ENCODE peak calls at places on chromosomes 5 and 9, in seven cellular contexts. Z is PC-3; T is Peyer's patch; N is colonic mucosa; P is CD8-positive, alpha-beta memory T cell; G is mesendoderm; Y is body of pancreas. C is an unnamed sample. For H3K36me3, the result is how much of the 10 kb centered on the place peaks cover.

GRCh38 chr5:136686192-136686872 is 321.0 kb upstream of the TRPC7 start:
- DNase-seq in Z (peak), T (no peak), N (no peak), P (no peak), G (peak), Y (no peak), C (no peak)

GRCh38 chr5:935510-936084 is 42.9 kb downstream of the TRIP13 start:
- DNase-seq in Z (no peak), T (no peak), N (no peak), P (no peak), G (no peak), Y (no peak), C (no peak)

GRCh38 chr9:129307227-129307970 is 129.3 kb upstream of the IER5L start:
- DNase-seq in Z (no peak), T (no peak), N (no peak), P (no peak), G (no peak), Y (no peak), C (no peak)

GRCh38 chr5:1815881-1816292 is 14.7 kb downstream of the NDUFS6 start:
- DNase-seq in Z (no peak), T (no peak), N (no peak), P (no peak), G (no peak), Y (no peak), C (no peak)

GRCh38 chr5:82821978-82822927 is 254.9 kb downstream of the TMEM167A start:
- DNase-seq in Z (peak), T (no peak), N (no peak), P (no peak), G (peak), Y (no peak), C (no peak)

GRCh38 chr5:136979131-136979530 is 520.0 kb downstream of the SPOCK1 start:
- DNase-seq in Z (no peak), T (no peak), N (no peak), P (no peak), G (no peak), Y (no peak), C (no peak)

GRCh38 chr5:90855296-90855990 is 296.8 kb downstream of the ADGRV1 start:
- DNase-seq in Z (no peak), T (no peak), N (no peak), P (no peak), G (peak), Y (no peak), C (no peak)

GRCh38 chr9:36603006-36603405 is 30.3 kb downstream of the MELK start:
- DNase-seq in Z (no peak), T (no peak), N (no peak), P (no peak), G (no peak), Y (no peak), C (no peak)

GRCh38 chr5:2762744-2763532 is 11.5 kb upstream of the IRX2 start:
- DNase-seq in Z (no peak), T (no peak), N (no peak), P (no peak), G (no peak), Y (no peak), C (no peak)

GRCh38 chr5:103364074-103364473 is 105.5 kb downstream of the MACIR start:
- DNase-seq in Z (peak), T (no peak), N (no peak), P (no peak), G (no peak), Y (no peak), C (no peak)

GRCh38 chr9:16085167-16085718 is 532.4 kb downstream of the CCDC171 start:
- DNase-seq in Z (no peak), T (no peak), N (no peak), P (no peak), G (no peak), Y (peak), C (no peak)

DNA sequence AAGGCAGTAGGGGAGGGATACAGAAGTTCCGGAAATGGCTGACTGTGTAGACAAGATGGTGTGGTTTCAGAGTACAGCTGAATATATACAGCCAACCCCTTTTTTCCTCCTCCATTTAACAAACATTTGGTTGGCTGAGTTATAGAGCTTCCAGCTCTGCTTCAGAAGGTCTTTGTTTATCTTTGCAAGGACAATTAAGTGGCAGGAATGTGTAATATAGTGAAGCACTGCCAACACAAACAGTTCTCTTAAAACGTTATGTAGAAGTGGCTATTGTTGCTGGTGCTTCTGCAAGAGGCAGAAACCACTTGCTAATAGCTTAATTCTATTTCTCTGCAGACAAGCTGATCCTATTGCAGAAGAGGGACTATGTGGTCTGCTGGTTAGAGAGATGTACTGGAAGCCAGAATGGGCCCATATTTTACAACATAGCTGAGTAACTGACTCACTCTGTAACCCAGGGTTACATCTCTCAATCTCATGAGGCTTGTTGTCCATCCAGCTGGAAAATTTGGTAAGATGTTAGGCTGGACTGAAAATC is 62.7 kb upstream of the OSMR start:
- DNase-seq in Z (peak), T (no peak), N (no peak), P (no peak), G (peak), Y (peak), C (no peak)
- H3K27ac ChIP-seq in Z (peak), T (peak), N (no peak), P (no peak), G (no peak), Y (peak), C (no peak)

GRCh38 chr9:137748741-137749140 is 128.8 kb upstream of the CACNA1B start:
- DNase-seq in Z (no peak), T (no peak), N (no peak), P (no peak), G (no peak), Y (no peak), C (no peak)

GRCh38 chr9:137750007-137750406 is 127.6 kb upstream of the CACNA1B start:
- DNase-seq in Z (no peak), T (no peak), N (no peak), P (no peak), G (no peak), Y (no peak), C (no peak)

GRCh38 chr9:137749511-137749910 is 128.1 kb upstream of the CACNA1B start:
- DNase-seq in Z (no peak), T (no peak), N (no peak), P (no peak), G (no peak), Y (no peak), C (no peak)

GRCh38 chr9:137751616-137752015 is 126.0 kb upstream of the CACNA1B start:
- DNase-seq in Z (no peak), T (no peak), N (no peak), P (no peak), G (no peak), Y (no peak), C (no peak)

GRCh38 chr9:137750563-137750962 is 127.0 kb upstream of the CACNA1B start:
- DNase-seq in Z (no peak), T (no peak), N (no peak), P (no peak), G (no peak), Y (no peak), C (no peak)
- H3K36me3 ChIP-seq in Z (under half), T (under half), N (under half), P (under half), G (under half), Y (under half), C (under half)

GRCh38 chr5:149791881-149792280 is 61.8 kb downstream of the PPARGC1B start:
- DNase-seq in Z (no peak), T (no peak), N (peak), P (no peak), G (no peak), Y (no peak), C (no peak)
- H3K27ac ChIP-seq in Z (no peak), T (no peak), N (peak), P (no peak), G (no peak), Y (no peak), C (no peak)

GRCh38 chr5:62522811-62523210 is 55.8 kb upstream of the LRRC70 start:
- DNase-seq in Z (no peak), T (no peak), N (no peak), P (no peak), G (no peak), Y (no peak), C (no peak)
- H3K36me3 ChIP-seq in Z (under half), T (under half), N (under half), P (under half), G (under half), Y (under half), C (under half)

GRCh38 chr5:147445093-147445492 is 64.8 kb downstream of the DPYSL3 start:
- DNase-seq in Z (no peak), T (no peak), N (no peak), P (no peak), G (no peak), Y (no peak), C (no peak)

GRCh38 chr5:147445951-147446350 is 63.9 kb downstream of the DPYSL3 start:
- DNase-seq in Z (no peak), T (no peak), N (no peak), P (no peak), G (no peak), Y (no peak), C (no peak)

GRCh38 chr5:147441191-147441695 is 68.6 kb downstream of the DPYSL3 start:
- DNase-seq in Z (no peak), T (no peak), N (no peak), P (no peak), G (no peak), Y (no peak), C (no peak)

GRCh38 chr5:147439253-147439652 is 70.6 kb downstream of the DPYSL3 start:
- DNase-seq in Z (no peak), T (no peak), N (no peak), P (no peak), G (no peak), Y (no peak), C (no peak)

GRCh38 chr5:147442134-147442726 is 67.6 kb downstream of the DPYSL3 start:
- DNase-seq in Z (no peak), T (no peak), N (no peak), P (no peak), G (no peak), Y (no peak), C (no peak)
- H3K27ac ChIP-seq in Z (no peak), T (no peak), N (no peak), P (no peak), G (no peak), Y (no peak), C (no peak)

GRCh38 chr5:29990681-29991080 is 1202.8 kb upstream of the CDH6 start:
- DNase-seq in Z (no peak), T (no peak), N (no peak), P (no peak), G (no peak), Y (no peak), C (no peak)
- H3K36me3 ChIP-seq in Z (under half), T (under half), N (under half), P (under half), G (under half), Y (under half), C (under half)

GRCh38 chr5:53944981-53945380 is 365.4 kb downstream of the ARL15 start:
- DNase-seq in Z (no peak), T (no peak), N (no peak), P (no peak), G (peak), Y (no peak), C (no peak)

GRCh38 chr5:53943938-53944337 is 366.4 kb downstream of the ARL15 start:
- DNase-seq in Z (no peak), T (no peak), N (no peak), P (no peak), G (no peak), Y (no peak), C (no peak)

GRCh38 chr5:53946405-53947100 is 363.8 kb downstream of the ARL15 start:
- DNase-seq in Z (no peak), T (no peak), N (no peak), P (no peak), G (no peak), Y (no peak), C (no peak)

GRCh38 chr5:53937467-53937866 is 372.9 kb downstream of the ARL15 start:
- DNase-seq in Z (no peak), T (no peak), N (no peak), P (no peak), G (no peak), Y (no peak), C (no peak)

GRCh38 chr5:53942724-53943123 is 367.6 kb downstream of the ARL15 start:
- DNase-seq in Z (no peak), T (no peak), N (no peak), P (no peak), G (peak), Y (peak), C (no peak)
- H3K27ac ChIP-seq in Z (no peak), T (no peak), N (no peak), P (no peak), G (no peak), Y (no peak), C (no peak)

GRCh38 chr5:177198738-177199137 is 65.2 kb downstream of the NSD1 start:
- DNase-seq in Z (no peak), T (no peak), N (no peak), P (no peak), G (no peak), Y (no peak), C (peak)

GRCh38 chr5:177189965-177190364 is 56.4 kb downstream of the NSD1 start:
- DNase-seq in Z (no peak), T (no peak), N (no peak), P (no peak), G (no peak), Y (no peak), C (no peak)

GRCh38 chr5:177194278-177194677 is 60.7 kb downstream of the NSD1 start:
- DNase-seq in Z (peak), T (no peak), N (no peak), P (no peak), G (peak), Y (no peak), C (no peak)

GRCh38 chr5:177195307-177195952 is 61.9 kb downstream of the NSD1 start:
- DNase-seq in Z (no peak), T (no peak), N (no peak), P (no peak), G (peak), Y (no peak), C (no peak)
- H3K36me3 ChIP-seq in Z (under half), T (under half), N (under half), P (under half), G (under half), Y (under half), C (half or more)

GRCh38 chr5:5752844-5753243 is 330.4 kb downstream of the ICE1 start:
- DNase-seq in Z (no peak), T (peak), N (no peak), P (no peak), G (no peak), Y (no peak), C (no peak)
- H3K27ac ChIP-seq in Z (no peak), T (peak), N (no peak), P (no peak), G (no peak), Y (no peak), C (no peak)

DNA sequence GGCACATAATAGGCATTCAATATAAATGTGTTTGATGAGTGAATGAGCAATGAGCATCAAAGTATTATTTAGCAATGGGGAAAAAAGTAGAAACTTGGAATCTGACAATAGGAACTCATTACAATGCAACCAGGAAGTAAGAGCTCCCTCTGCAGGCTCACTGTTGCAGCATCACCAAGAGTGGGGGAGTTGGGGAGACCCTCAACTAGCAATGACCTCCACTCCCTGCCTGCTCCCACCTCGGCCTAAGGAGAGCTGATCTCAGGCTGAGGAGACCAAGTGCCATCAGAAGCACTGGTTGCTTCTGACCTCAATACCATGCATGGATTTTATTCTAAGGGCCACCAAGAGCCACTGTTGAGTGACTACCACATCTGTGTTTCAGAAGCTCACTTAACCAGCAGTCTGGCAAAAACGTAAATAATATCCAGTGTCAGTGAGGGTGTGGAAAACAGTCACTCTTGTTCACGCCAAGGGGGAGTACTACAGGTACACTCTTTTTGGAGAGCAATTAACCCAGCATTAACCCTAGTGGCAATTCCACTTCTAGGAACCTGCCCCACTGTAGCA is 8.0 kb downstream of the VDAC1 start:
- DNase-seq in Z (peak), T (no peak), N (no peak), P (no peak), G (peak), Y (no peak), C (no peak)
- H3K36me3 ChIP-seq in Z (under half), T (under half), N (under half), P (under half), G (under half), Y (under half), C (under half)